ENCODE peak calls at places on chromosomes 7 and 10, in five cellular contexts. One of them, this sample, is unnamed.

GRCh38 chr7:786472-787255 is 45.6 kb upstream of the SUN1 start:
- DNase-seq in AG09319: peak
- DNase-seq in upper lobe of left lung: peak
- DNase-seq in RWPE1: peak
- DNase-seq in choroid plexus epithelial cell: peak
- DNase-seq in this sample: peak

GRCh38 chr7:44320141-44320540 is 5.3 kb downstream of the CAMK2B start:
- DNase-seq in AG09319: no peak
- DNase-seq in RWPE1: no peak
- DNase-seq in upper lobe of left lung: no peak
- DNase-seq in choroid plexus epithelial cell: no peak
- DNase-seq in this sample: no peak

GRCh38 chr7:69864283-69864682 is 266.0 kb downstream of the AUTS2 start:
- DNase-seq in RWPE1: no peak
- DNase-seq in AG09319: no peak
- DNase-seq in upper lobe of left lung: no peak
- DNase-seq in choroid plexus epithelial cell: no peak
- DNase-seq in this sample: no peak

GRCh38 chr7:158991824-158992621 is 135.7 kb downstream of the DYNC2I1 start:
- DNase-seq in RWPE1: no peak
- DNase-seq in upper lobe of left lung: no peak
- DNase-seq in AG09319: no peak
- DNase-seq in choroid plexus epithelial cell: no peak
- DNase-seq in this sample: no peak

GRCh38 chr7:45888185-45888992 is at the start of gene IGFBP1:
- DNase-seq in AG09319: no peak
- DNase-seq in choroid plexus epithelial cell: peak
- DNase-seq in upper lobe of left lung: peak
- DNase-seq in RWPE1: no peak
- DNase-seq in this sample: peak

GRCh38 chr7:140403878-140404564 is at the start of gene RAB19:
- DNase-seq in RWPE1: peak
- DNase-seq in upper lobe of left lung: peak
- DNase-seq in AG09319: no peak
- DNase-seq in choroid plexus epithelial cell: no peak
- DNase-seq in this sample: peak

GRCh38 chr10:123434435-123435039 is 231.6 kb upstream of the GPR26 start:
- DNase-seq in choroid plexus epithelial cell: no peak
- DNase-seq in RWPE1: no peak
- DNase-seq in upper lobe of left lung: peak
- DNase-seq in AG09319: no peak
- DNase-seq in this sample: no peak

GRCh38 chr7:36723951-36724664 is at the start of gene AOAH:
- DNase-seq in upper lobe of left lung: no peak
- DNase-seq in AG09319: no peak
- DNase-seq in RWPE1: no peak
- DNase-seq in choroid plexus epithelial cell: peak
- DNase-seq in this sample: no peak

GRCh38 chr10:9762966-9763656 is 1254.6 kb upstream of the CELF2 start:
- DNase-seq in upper lobe of left lung: no peak
- DNase-seq in RWPE1: peak
- DNase-seq in AG09319: peak
- DNase-seq in choroid plexus epithelial cell: peak
- DNase-seq in this sample: no peak

GRCh38 chr10:91350651-91351081 is 59.5 kb upstream of the HECTD2 start:
- DNase-seq in RWPE1: peak
- DNase-seq in AG09319: no peak
- DNase-seq in upper lobe of left lung: no peak
- DNase-seq in choroid plexus epithelial cell: peak
- DNase-seq in this sample: no peak

GRCh38 chr10:124077216-124077615 is 16.2 kb downstream of the CHST15 start:
- DNase-seq in RWPE1: no peak
- DNase-seq in AG09319: no peak
- DNase-seq in choroid plexus epithelial cell: no peak
- DNase-seq in upper lobe of left lung: no peak
- DNase-seq in this sample: no peak

GRCh38 chr7:143025331-143025730 is 1.6 kb downstream of the OR9A2 start:
- DNase-seq in AG09319: no peak
- DNase-seq in choroid plexus epithelial cell: no peak
- DNase-seq in RWPE1: no peak
- DNase-seq in upper lobe of left lung: no peak
- DNase-seq in this sample: no peak

GRCh38 chr7:131619336-131620305 is 63.2 kb upstream of the PODXL start:
- DNase-seq in AG09319: no peak
- DNase-seq in upper lobe of left lung: no peak
- DNase-seq in RWPE1: no peak
- DNase-seq in choroid plexus epithelial cell: no peak
- DNase-seq in this sample: no peak

GRCh38 chr7:64908358-64908757 is 5.3 kb downstream of the ZNF273 start:
- DNase-seq in choroid plexus epithelial cell: no peak
- DNase-seq in upper lobe of left lung: no peak
- DNase-seq in AG09319: no peak
- DNase-seq in RWPE1: no peak
- DNase-seq in this sample: no peak

GRCh38 chr10:106011189-106011744 is 1153.2 kb downstream of the SORCS1 start:
- DNase-seq in choroid plexus epithelial cell: no peak
- DNase-seq in AG09319: no peak
- DNase-seq in upper lobe of left lung: no peak
- DNase-seq in RWPE1: no peak
- DNase-seq in this sample: no peak

GRCh38 chr7:25256424-25256823 is 28.1 kb upstream of the NPVF start:
- DNase-seq in AG09319: no peak
- DNase-seq in upper lobe of left lung: no peak
- DNase-seq in RWPE1: no peak
- DNase-seq in choroid plexus epithelial cell: no peak
- DNase-seq in this sample: no peak

GRCh38 chr7:106069471-106070200 is 42.5 kb downstream of the SYPL1 start:
- DNase-seq in choroid plexus epithelial cell: no peak
- DNase-seq in AG09319: no peak
- DNase-seq in upper lobe of left lung: peak
- DNase-seq in RWPE1: no peak
- DNase-seq in this sample: no peak

GRCh38 chr7:70018700-70019099 is 420.4 kb downstream of the AUTS2 start:
- DNase-seq in RWPE1: no peak
- DNase-seq in AG09319: no peak
- DNase-seq in choroid plexus epithelial cell: no peak
- DNase-seq in upper lobe of left lung: no peak
- DNase-seq in this sample: no peak

DNA sequence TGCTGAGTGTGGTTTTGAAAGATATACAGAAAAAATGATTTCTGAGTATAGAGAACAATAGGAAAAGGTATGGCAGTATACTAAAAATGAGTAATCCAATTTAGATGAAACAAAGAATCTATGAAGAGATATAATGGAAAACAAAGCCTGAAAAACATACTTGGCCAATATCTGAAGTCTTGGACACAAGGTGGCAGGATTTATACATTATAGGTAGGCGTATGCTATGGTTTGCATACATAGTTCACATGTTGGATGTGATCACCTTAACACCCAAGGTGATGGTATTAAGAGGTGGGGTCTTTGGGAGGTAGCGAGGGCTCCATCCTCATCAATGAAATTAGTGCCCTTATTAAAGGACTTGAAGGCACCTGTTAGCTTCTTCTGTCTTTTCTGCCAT is 34.5 kb upstream of the BPGM start:
- DNase-seq in RWPE1: no peak
- DNase-seq in upper lobe of left lung: no peak
- DNase-seq in choroid plexus epithelial cell: no peak
- DNase-seq in AG09319: no peak
- DNase-seq in this sample: no peak
- TF ChIP-seq CTCF in RWPE1: no peak
- TF ChIP-seq CTCF in upper lobe of left lung: no peak
- TF ChIP-seq CTCF in choroid plexus epithelial cell: no peak
- TF ChIP-seq CTCF in AG09319: no peak
- TF ChIP-seq CTCF in this sample: no peak

DNA sequence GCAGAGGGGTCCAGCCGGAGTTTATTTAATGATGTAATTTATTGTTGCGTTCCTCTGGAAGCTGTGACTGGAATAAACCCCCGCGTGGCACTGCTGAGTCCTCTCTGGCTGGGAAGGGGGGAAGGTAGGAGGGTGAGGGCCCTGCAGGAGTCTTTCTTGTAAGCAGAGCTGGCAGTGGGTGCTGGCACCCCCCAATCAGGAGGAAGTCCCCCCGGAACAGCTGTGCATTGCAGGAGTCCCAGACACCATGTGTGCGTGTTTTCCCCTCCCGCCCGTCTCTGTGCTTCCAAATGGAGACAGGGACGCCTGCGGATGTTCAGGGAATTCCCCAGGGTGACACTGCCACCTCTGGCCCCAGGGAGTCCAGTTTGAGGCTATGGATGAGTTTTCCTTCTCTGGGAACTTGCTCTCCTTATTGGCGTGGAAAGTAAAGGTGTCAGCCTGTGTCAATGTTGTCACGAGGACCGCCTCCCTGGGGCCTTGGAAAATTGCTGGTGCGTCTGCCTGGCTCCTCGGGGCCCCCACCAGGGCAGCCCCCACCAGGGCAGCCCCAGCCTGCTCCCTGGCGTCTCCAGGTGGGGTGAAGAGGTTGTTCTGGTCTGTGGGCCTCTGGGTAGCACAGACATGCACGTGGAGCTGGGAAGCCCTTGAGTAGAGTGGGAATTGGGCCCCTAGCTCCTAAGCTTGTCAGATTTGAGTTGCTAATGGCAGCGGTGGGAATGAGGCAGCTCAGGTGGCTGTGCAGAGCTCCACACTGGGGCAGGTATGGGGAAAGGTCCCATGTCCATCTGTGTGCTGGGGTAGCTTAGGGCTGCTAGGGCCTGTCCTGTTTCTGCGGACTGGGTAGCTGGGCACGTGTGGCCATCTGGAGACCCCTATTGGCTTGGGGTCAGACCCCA is 2.7 kb downstream of the FZD9 start:
- DNase-seq in RWPE1: no peak
- DNase-seq in upper lobe of left lung: peak
- DNase-seq in choroid plexus epithelial cell: peak
- DNase-seq in AG09319: no peak
- DNase-seq in this sample: no peak
- TF ChIP-seq CTCF in RWPE1: no peak
- TF ChIP-seq CTCF in upper lobe of left lung: no peak
- TF ChIP-seq CTCF in choroid plexus epithelial cell: no peak
- TF ChIP-seq CTCF in AG09319: no peak
- TF ChIP-seq CTCF in this sample: no peak

DNA sequence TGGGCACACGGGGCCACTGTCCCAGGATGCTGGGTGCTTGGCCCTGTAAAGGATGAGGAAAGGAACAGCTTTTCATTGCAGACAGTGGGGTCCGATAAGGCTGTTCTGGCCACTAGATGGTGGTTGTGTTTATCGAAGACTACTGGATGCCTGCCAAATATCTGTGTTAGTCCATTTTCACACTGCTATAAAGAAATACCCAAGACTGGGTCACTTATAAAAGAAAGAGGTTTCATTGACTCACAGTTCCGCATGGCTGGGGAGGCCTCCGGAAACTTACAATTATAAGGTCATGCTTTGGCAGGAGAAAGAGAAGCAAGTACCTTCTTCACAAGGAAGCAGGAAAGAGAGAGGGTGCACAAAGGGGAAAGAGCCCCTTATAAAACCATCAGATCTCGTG is 32.2 kb upstream of the GARS1 start:
- DNase-seq in upper lobe of left lung: no peak
- DNase-seq in RWPE1: no peak
- DNase-seq in AG09319: no peak
- DNase-seq in choroid plexus epithelial cell: peak
- DNase-seq in this sample: no peak
- TF ChIP-seq CTCF in upper lobe of left lung: no peak
- TF ChIP-seq CTCF in RWPE1: no peak
- TF ChIP-seq CTCF in AG09319: no peak
- TF ChIP-seq CTCF in choroid plexus epithelial cell: peak
- TF ChIP-seq CTCF in this sample: no peak

DNA sequence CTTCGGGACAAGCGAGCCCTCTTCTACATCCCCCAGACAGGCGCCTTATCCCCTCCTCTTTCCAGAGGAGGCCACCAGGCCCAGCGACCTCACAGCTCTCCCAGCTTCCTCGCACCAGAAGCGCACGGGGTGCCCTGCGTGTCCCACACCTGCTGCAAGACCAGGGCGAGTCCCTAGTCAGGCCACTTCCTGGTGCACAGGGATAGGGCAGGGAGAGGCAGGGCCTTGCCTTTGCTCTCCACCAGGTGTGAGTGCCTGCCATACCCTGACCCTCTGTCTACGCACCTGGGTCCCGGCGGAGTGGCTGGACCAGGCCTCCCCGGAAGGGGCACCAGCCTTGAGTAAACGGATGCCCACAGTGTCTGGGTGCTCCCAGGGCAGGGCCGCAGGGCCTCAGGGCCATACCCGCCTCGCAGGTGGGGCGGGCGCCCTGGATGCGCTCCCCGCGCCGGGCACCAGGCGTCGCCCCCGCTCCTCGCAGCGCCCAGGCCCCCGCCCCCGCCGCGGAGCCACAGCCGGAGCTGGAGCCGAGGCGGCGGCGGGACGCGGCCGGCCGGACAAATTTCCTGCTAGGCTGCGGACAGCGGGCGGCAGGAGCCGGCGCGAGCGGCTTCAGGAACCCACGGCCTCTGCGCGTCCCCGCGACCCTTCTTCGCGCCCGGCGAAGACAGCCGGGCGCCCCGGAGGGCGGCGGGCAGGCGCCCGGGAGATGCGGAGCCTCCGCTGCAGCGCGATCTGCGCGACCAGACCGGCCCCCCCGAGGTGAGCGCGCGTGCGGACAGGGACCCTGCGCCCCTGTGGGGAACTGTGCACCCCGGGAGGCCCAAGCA is at the start of gene PTPRE:
- DNase-seq in upper lobe of left lung: peak
- DNase-seq in RWPE1: peak
- DNase-seq in choroid plexus epithelial cell: peak
- DNase-seq in AG09319: no peak
- DNase-seq in this sample: peak
- TF ChIP-seq CTCF in upper lobe of left lung: peak
- TF ChIP-seq CTCF in RWPE1: peak
- TF ChIP-seq CTCF in choroid plexus epithelial cell: peak
- TF ChIP-seq CTCF in AG09319: peak
- TF ChIP-seq CTCF in this sample: peak

GRCh38 chr10:31467791-31468535 is 148.9 kb downstream of the ZEB1 start:
- DNase-seq in AG09319: no peak
- DNase-seq in RWPE1: no peak
- DNase-seq in upper lobe of left lung: no peak
- DNase-seq in choroid plexus epithelial cell: peak
- DNase-seq in this sample: peak
- TF ChIP-seq CTCF in AG09319: no peak
- TF ChIP-seq CTCF in RWPE1: peak
- TF ChIP-seq CTCF in upper lobe of left lung: peak
- TF ChIP-seq CTCF in choroid plexus epithelial cell: peak
- TF ChIP-seq CTCF in this sample: peak

DNA sequence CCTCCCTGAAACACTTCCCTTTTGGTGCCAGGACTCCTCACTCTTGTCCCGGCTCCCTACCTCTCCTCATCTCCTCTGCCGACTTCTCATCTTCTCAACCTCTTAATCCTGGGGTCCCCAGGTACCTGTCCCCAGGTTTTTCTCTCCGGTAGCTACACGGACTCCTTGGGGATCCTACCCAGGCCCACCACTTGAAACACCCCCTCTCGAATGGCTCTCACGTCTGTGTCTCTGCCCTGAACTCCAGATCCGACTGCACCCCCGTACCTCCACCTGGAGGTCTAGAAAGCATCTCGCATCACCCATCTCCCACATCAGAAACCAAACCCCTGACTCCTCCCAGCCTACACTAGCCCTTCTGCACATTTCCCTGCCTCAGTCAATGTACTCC is 4.8 kb downstream of the TBATA start:
- DNase-seq in choroid plexus epithelial cell: no peak
- DNase-seq in upper lobe of left lung: no peak
- DNase-seq in AG09319: no peak
- DNase-seq in RWPE1: no peak
- DNase-seq in this sample: no peak
- TF ChIP-seq CTCF in choroid plexus epithelial cell: no peak
- TF ChIP-seq CTCF in upper lobe of left lung: no peak
- TF ChIP-seq CTCF in AG09319: no peak
- TF ChIP-seq CTCF in RWPE1: no peak
- TF ChIP-seq CTCF in this sample: no peak

GRCh38 chr10:50291261-50291850 is 40.0 kb upstream of the ASAH2 start:
- DNase-seq in AG09319: no peak
- DNase-seq in choroid plexus epithelial cell: peak
- DNase-seq in upper lobe of left lung: no peak
- DNase-seq in RWPE1: no peak
- DNase-seq in this sample: no peak
- TF ChIP-seq CTCF in AG09319: peak
- TF ChIP-seq CTCF in choroid plexus epithelial cell: peak
- TF ChIP-seq CTCF in upper lobe of left lung: peak
- TF ChIP-seq CTCF in RWPE1: no peak
- TF ChIP-seq CTCF in this sample: no peak